ENCODE peak calls at places on chromosomes 6 and 20, in five cellular contexts. One of them, this sample, is unnamed.
A peak's percentile ranks its signal among the peaks of the same experiment; 100 is the strongest.

GRCh38 chr6:53673138-53673801 is 7.7 kb upstream of the KLHL31 start:
- DNase-seq in heart right ventricle: no peak
- DNase-seq in right atrium auricular region: no peak
- DNase-seq in IMR-90: peak; percentile 83
- DNase-seq in cardiac muscle cell: no peak
- DNase-seq in this sample: peak; percentile 71

GRCh38 chr6:7119272-7119801 is 11.6 kb downstream of the RREB1 start:
- DNase-seq in heart right ventricle: no peak
- DNase-seq in right atrium auricular region: peak; percentile 11
- DNase-seq in IMR-90: no peak
- DNase-seq in cardiac muscle cell: no peak
- DNase-seq in this sample: peak; percentile 67

GRCh38 chr6:26322645-26323482 is 42.1 kb upstream of the BTN3A2 start:
- DNase-seq in heart right ventricle: peak; percentile 48
- DNase-seq in right atrium auricular region: no peak
- DNase-seq in IMR-90: peak; percentile 96
- DNase-seq in cardiac muscle cell: peak; percentile 65
- DNase-seq in this sample: peak; percentile 95

GRCh38 chr6:67248077-67248476 is 1387.0 kb upstream of the ADGRB3 start:
- DNase-seq in heart right ventricle: no peak
- DNase-seq in right atrium auricular region: no peak
- DNase-seq in IMR-90: no peak
- DNase-seq in cardiac muscle cell: no peak
- DNase-seq in this sample: no peak

GRCh38 chr20:23164176-23164601 is 78.1 kb upstream of the CD93 start:
- DNase-seq in heart right ventricle: no peak
- DNase-seq in right atrium auricular region: peak; percentile 58
- DNase-seq in IMR-90: no peak
- DNase-seq in cardiac muscle cell: no peak
- DNase-seq in this sample: no peak

GRCh38 chr6:170100046-170100445 is 190.8 kb downstream of the DLL1 start:
- DNase-seq in heart right ventricle: peak; percentile 0
- DNase-seq in right atrium auricular region: peak; percentile 9
- DNase-seq in IMR-90: no peak
- DNase-seq in cardiac muscle cell: no peak
- DNase-seq in this sample: no peak

GRCh38 chr6:21952367-21952766 is 344.5 kb downstream of the PRL start:
- DNase-seq in heart right ventricle: no peak
- DNase-seq in right atrium auricular region: no peak
- DNase-seq in IMR-90: no peak
- DNase-seq in cardiac muscle cell: no peak
- DNase-seq in this sample: no peak

GRCh38 chr6:27129095-27129815 is 118.2 kb upstream of the PRSS16 start:
- DNase-seq in heart right ventricle: no peak
- DNase-seq in right atrium auricular region: no peak
- DNase-seq in IMR-90: peak; percentile 38
- DNase-seq in cardiac muscle cell: no peak
- DNase-seq in this sample: no peak

GRCh38 chr20:14235355-14235754 is 102.1 kb downstream of the FLRT3 start:
- DNase-seq in heart right ventricle: no peak
- DNase-seq in right atrium auricular region: no peak
- DNase-seq in IMR-90: peak; percentile 84
- DNase-seq in cardiac muscle cell: no peak
- DNase-seq in this sample: no peak

GRCh38 chr20:37279820-37280219 is 9.6 kb upstream of the MANBAL start:
- DNase-seq in heart right ventricle: no peak
- DNase-seq in right atrium auricular region: no peak
- DNase-seq in IMR-90: no peak
- DNase-seq in cardiac muscle cell: no peak
- DNase-seq in this sample: no peak

GRCh38 chr20:9878096-9878495 is 39.2 kb upstream of the PAK5 start:
- DNase-seq in heart right ventricle: no peak
- DNase-seq in right atrium auricular region: no peak
- DNase-seq in IMR-90: no peak
- DNase-seq in cardiac muscle cell: no peak
- DNase-seq in this sample: no peak

GRCh38 chr20:13839421-13840092 is 54.7 kb downstream of the NDUFAF5 start:
- DNase-seq in heart right ventricle: no peak
- DNase-seq in right atrium auricular region: no peak
- DNase-seq in IMR-90: peak; percentile 41
- DNase-seq in cardiac muscle cell: no peak
- DNase-seq in this sample: no peak

GRCh38 chr6:117317261-117317660 is 51.9 kb downstream of the VGLL2 start:
- DNase-seq in heart right ventricle: no peak
- DNase-seq in right atrium auricular region: no peak
- DNase-seq in IMR-90: peak; percentile 6
- DNase-seq in cardiac muscle cell: peak; percentile 31
- DNase-seq in this sample: peak; percentile 57

GRCh38 chr6:100453701-100454521 is 10.8 kb downstream of the SIM1 start:
- DNase-seq in heart right ventricle: no peak
- DNase-seq in right atrium auricular region: no peak
- DNase-seq in IMR-90: no peak
- DNase-seq in cardiac muscle cell: no peak
- DNase-seq in this sample: peak; percentile 84

GRCh38 chr6:88629838-88630462 is 333.5 kb downstream of the RNGTT start:
- DNase-seq in heart right ventricle: no peak
- DNase-seq in right atrium auricular region: no peak
- DNase-seq in IMR-90: no peak
- DNase-seq in cardiac muscle cell: peak; percentile 25
- DNase-seq in this sample: peak; percentile 93

GRCh38 chr6:113293106-113293505 is 564.0 kb upstream of the MARCKS start:
- DNase-seq in heart right ventricle: no peak
- DNase-seq in right atrium auricular region: no peak
- DNase-seq in IMR-90: no peak
- DNase-seq in cardiac muscle cell: no peak
- DNase-seq in this sample: no peak

GRCh38 chr20:44349349-44349748 is 6.2 kb upstream of the HNF4A start:
- DNase-seq in heart right ventricle: no peak
- DNase-seq in right atrium auricular region: no peak
- DNase-seq in IMR-90: no peak
- DNase-seq in cardiac muscle cell: no peak
- DNase-seq in this sample: no peak

GRCh38 chr20:52289956-52290355 is 98.4 kb upstream of the ZFP64 start:
- DNase-seq in heart right ventricle: no peak
- DNase-seq in right atrium auricular region: no peak
- DNase-seq in IMR-90: no peak
- DNase-seq in cardiac muscle cell: no peak
- DNase-seq in this sample: no peak

DNA sequence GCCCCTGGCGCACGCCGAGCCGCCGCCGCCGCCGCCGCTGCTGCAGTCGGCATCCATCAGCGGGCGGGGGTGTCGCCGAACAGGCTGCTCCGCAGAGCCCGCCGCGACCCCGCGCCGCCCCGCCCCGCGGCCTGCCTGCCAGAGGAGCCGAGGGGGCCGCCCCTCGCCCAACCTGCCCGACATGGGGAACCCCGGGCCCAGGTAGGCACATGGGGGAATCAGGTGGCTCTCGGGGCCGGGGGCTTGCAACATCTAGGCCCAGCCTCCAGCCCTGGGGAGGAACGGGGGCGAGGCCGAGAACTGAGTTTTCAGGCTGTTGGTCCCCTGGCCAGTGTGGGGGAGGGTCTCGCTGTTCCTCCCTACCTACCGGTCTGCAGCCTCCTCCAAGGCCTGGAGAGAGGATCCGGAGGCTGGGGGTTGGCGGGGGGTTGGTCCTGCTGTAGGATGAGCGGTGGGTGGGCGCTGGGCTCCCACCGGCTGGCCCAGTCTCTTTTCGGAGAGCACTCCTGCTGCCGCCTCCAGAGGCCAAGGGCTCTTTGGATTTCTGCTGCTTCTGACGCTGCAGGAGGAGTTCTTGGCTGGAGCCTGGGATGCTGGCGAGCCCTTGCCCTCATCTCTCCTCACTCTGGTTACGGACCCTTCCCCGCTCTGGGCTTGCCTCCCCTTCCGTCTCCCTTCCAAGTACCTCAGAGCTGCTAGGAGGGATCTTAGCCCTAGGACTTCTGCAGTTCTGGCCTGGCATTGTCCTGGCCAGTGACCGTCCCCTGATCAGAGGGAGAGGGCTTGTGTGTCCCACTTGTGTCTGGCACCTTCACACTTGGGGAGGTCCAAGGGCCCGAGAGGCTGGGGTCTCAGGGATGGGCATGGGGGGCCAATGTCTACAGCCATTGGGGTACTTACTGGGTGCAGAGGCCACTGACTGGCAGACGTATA is at the start of gene EPB41L1:
- DNase-seq in heart right ventricle: no peak
- DNase-seq in right atrium auricular region: no peak
- DNase-seq in IMR-90: no peak
- DNase-seq in cardiac muscle cell: peak; percentile 53
- DNase-seq in this sample: peak; percentile 42
- H3K4me3 ChIP-seq in heart right ventricle: peak within 1 kb of the TSS; percentile 75
- H3K4me3 ChIP-seq in right atrium auricular region: peak within 1 kb of the TSS; percentile 65
- H3K4me3 ChIP-seq in IMR-90: peak within 1 kb of the TSS; percentile 63
- H3K4me3 ChIP-seq in cardiac muscle cell: peak within 1 kb of the TSS; percentile 77
- H3K4me3 ChIP-seq in this sample: peak within 1 kb of the TSS; percentile 43

GRCh38 chr6:131955192-131955591 is 4.0 kb upstream of the CCN2 start:
- DNase-seq in heart right ventricle: no peak
- DNase-seq in right atrium auricular region: no peak
- DNase-seq in IMR-90: no peak
- DNase-seq in cardiac muscle cell: no peak
- DNase-seq in this sample: no peak
- H3K4me3 ChIP-seq in heart right ventricle: peak overlapping the region; percentile 5
- H3K4me3 ChIP-seq in right atrium auricular region: peak overlapping the region; percentile 23
- H3K4me3 ChIP-seq in IMR-90: no peak overlapping the region
- H3K4me3 ChIP-seq in cardiac muscle cell: no peak overlapping the region
- H3K4me3 ChIP-seq in this sample: no peak overlapping the region

GRCh38 chr20:57394087-57395082 is 3.2 kb downstream of the RBM38 start:
- DNase-seq in heart right ventricle: no peak
- DNase-seq in right atrium auricular region: no peak
- DNase-seq in IMR-90: no peak
- DNase-seq in cardiac muscle cell: no peak
- DNase-seq in this sample: no peak
- H3K4me3 ChIP-seq in heart right ventricle: no peak overlapping the region
- H3K4me3 ChIP-seq in right atrium auricular region: peak overlapping the region; percentile 79
- H3K4me3 ChIP-seq in IMR-90: no peak overlapping the region
- H3K4me3 ChIP-seq in cardiac muscle cell: peak overlapping the region; percentile 100
- H3K4me3 ChIP-seq in this sample: no peak overlapping the region

GRCh38 chr6:152273638-152274037 is 363.5 kb downstream of the SYNE1 start:
- DNase-seq in heart right ventricle: no peak
- DNase-seq in right atrium auricular region: no peak
- DNase-seq in IMR-90: no peak
- DNase-seq in cardiac muscle cell: no peak
- DNase-seq in this sample: peak; percentile 89

GRCh38 chr6:152270301-152270925 is 366.7 kb downstream of the SYNE1 start:
- DNase-seq in heart right ventricle: no peak
- DNase-seq in right atrium auricular region: no peak
- DNase-seq in IMR-90: peak; percentile 70
- DNase-seq in cardiac muscle cell: no peak
- DNase-seq in this sample: peak; percentile 81

GRCh38 chr6:152273002-152273401 is 364.2 kb downstream of the SYNE1 start:
- DNase-seq in heart right ventricle: no peak
- DNase-seq in right atrium auricular region: peak; percentile 62
- DNase-seq in IMR-90: peak; percentile 30
- DNase-seq in cardiac muscle cell: no peak
- DNase-seq in this sample: no peak

GRCh38 chr6:152272486-152272885 is 364.7 kb downstream of the SYNE1 start:
- DNase-seq in heart right ventricle: no peak
- DNase-seq in right atrium auricular region: no peak
- DNase-seq in IMR-90: no peak
- DNase-seq in cardiac muscle cell: no peak
- DNase-seq in this sample: peak; percentile 52

GRCh38 chr6:152271681-152272464 is 365.3 kb downstream of the SYNE1 start:
- DNase-seq in heart right ventricle: peak; percentile 59
- DNase-seq in right atrium auricular region: peak; percentile 75
- DNase-seq in IMR-90: peak; percentile 34
- DNase-seq in cardiac muscle cell: no peak
- DNase-seq in this sample: peak; percentile 84
- H3K4me3 ChIP-seq in heart right ventricle: no peak overlapping the region
- H3K4me3 ChIP-seq in right atrium auricular region: no peak overlapping the region
- H3K4me3 ChIP-seq in IMR-90: no peak overlapping the region
- H3K4me3 ChIP-seq in cardiac muscle cell: no peak overlapping the region
- H3K4me3 ChIP-seq in this sample: no peak overlapping the region

GRCh38 chr6:121603486-121603885 is 168.0 kb downstream of the GJA1 start:
- DNase-seq in heart right ventricle: no peak
- DNase-seq in right atrium auricular region: no peak
- DNase-seq in IMR-90: no peak
- DNase-seq in cardiac muscle cell: no peak
- DNase-seq in this sample: no peak
- H3K4me3 ChIP-seq in heart right ventricle: no peak overlapping the region
- H3K4me3 ChIP-seq in right atrium auricular region: no peak overlapping the region
- H3K4me3 ChIP-seq in IMR-90: no peak overlapping the region
- H3K4me3 ChIP-seq in cardiac muscle cell: no peak overlapping the region
- H3K4me3 ChIP-seq in this sample: no peak overlapping the region

GRCh38 chr6:17979479-17979878 is 8.0 kb downstream of the KIF13A start:
- DNase-seq in heart right ventricle: no peak
- DNase-seq in right atrium auricular region: no peak
- DNase-seq in IMR-90: no peak
- DNase-seq in cardiac muscle cell: no peak
- DNase-seq in this sample: no peak

GRCh38 chr6:17984822-17985660 is 2.4 kb downstream of the KIF13A start:
- DNase-seq in heart right ventricle: no peak
- DNase-seq in right atrium auricular region: no peak
- DNase-seq in IMR-90: peak; percentile 23
- DNase-seq in cardiac muscle cell: peak; percentile 53
- DNase-seq in this sample: no peak

GRCh38 chr6:17984399-17984798 is 3.0 kb downstream of the KIF13A start:
- DNase-seq in heart right ventricle: no peak
- DNase-seq in right atrium auricular region: no peak
- DNase-seq in IMR-90: no peak
- DNase-seq in cardiac muscle cell: no peak
- DNase-seq in this sample: no peak

GRCh38 chr6:17983712-17984111 is 3.7 kb downstream of the KIF13A start:
- DNase-seq in heart right ventricle: no peak
- DNase-seq in right atrium auricular region: no peak
- DNase-seq in IMR-90: no peak
- DNase-seq in cardiac muscle cell: no peak
- DNase-seq in this sample: no peak

GRCh38 chr6:17980329-17980728 is 7.1 kb downstream of the KIF13A start:
- DNase-seq in heart right ventricle: no peak
- DNase-seq in right atrium auricular region: no peak
- DNase-seq in IMR-90: no peak
- DNase-seq in cardiac muscle cell: no peak
- DNase-seq in this sample: no peak
- H3K4me3 ChIP-seq in heart right ventricle: no peak overlapping the region
- H3K4me3 ChIP-seq in right atrium auricular region: no peak overlapping the region
- H3K4me3 ChIP-seq in IMR-90: no peak overlapping the region
- H3K4me3 ChIP-seq in cardiac muscle cell: no peak overlapping the region
- H3K4me3 ChIP-seq in this sample: no peak overlapping the region

This sample was measured in mesendoderm.